ENCODE peak calls at places on chromosomes 2 and 18, in six cellular contexts. M is WTC11, N is anterior cingulate cortex, A is breast epithelium, Q is amygdala, W is endothelial cell. U is an unnamed sample.

GRCh38 chr2:229725716-229726346 is 11.5 kb upstream of the DNER start:
- DNase-seq in M (no peak), N (no peak), A (no peak), Q (no peak), W (no peak), U (peak)

GRCh38 chr2:235893129-235893698 is 275.0 kb downstream of the GBX2 start:
- DNase-seq in M (no peak), N (no peak), A (no peak), Q (no peak), W (no peak), U (no peak)

GRCh38 chr2:88180594-88181240 is 10.6 kb downstream of the THNSL2 start:
- DNase-seq in M (no peak), N (no peak), A (no peak), Q (no peak), W (no peak), U (peak)

GRCh38 chr2:149994057-149994728 is 406.6 kb upstream of the MMADHC start:
- DNase-seq in M (no peak), N (no peak), A (no peak), Q (no peak), W (no peak), U (peak)

GRCh38 chr2:29747786-29748470 is 173.5 kb downstream of the ALK start:
- DNase-seq in M (no peak), N (no peak), A (no peak), Q (no peak), W (no peak), U (peak)

GRCh38 chr18:36391426-36392145 is 94.1 kb downstream of the FHOD3 start:
- DNase-seq in M (no peak), N (no peak), A (no peak), Q (no peak), W (no peak), U (no peak)

GRCh38 chr2:236916181-236916580 is 169.5 kb upstream of the COPS8 start:
- DNase-seq in M (no peak), N (no peak), A (no peak), Q (no peak), W (no peak), U (no peak)

GRCh38 chr2:110948027-110948687 is 172.6 kb upstream of the BCL2L11 start:
- DNase-seq in M (no peak), N (no peak), A (no peak), Q (no peak), W (no peak), U (no peak)

GRCh38 chr2:214410918-214411554 is at the start of gene VWC2L:
- DNase-seq in M (peak), N (peak), A (peak), Q (peak), W (peak), U (peak)

GRCh38 chr2:221189431-221189830 is 382.7 kb downstream of the EPHA4 start:
- DNase-seq in M (peak), N (no peak), A (no peak), Q (no peak), W (no peak), U (no peak)

GRCh38 chr18:2926528-2926927 is 79.7 kb downstream of the EMILIN2 start:
- DNase-seq in M (no peak), N (no peak), A (no peak), Q (no peak), W (no peak), U (no peak)

GRCh38 chr2:232438951-232439757 is 16.8 kb upstream of the ALPI start:
- DNase-seq in M (peak), N (no peak), A (no peak), Q (no peak), W (peak), U (no peak)

GRCh38 chr2:99425022-99425421 is 64.8 kb downstream of the REV1 start:
- DNase-seq in M (no peak), N (no peak), A (no peak), Q (no peak), W (no peak), U (peak)

GRCh38 chr2:195532628-195533271 is 124.3 kb upstream of the SLC39A10 start:
- DNase-seq in M (no peak), N (no peak), A (no peak), Q (no peak), W (no peak), U (peak)

GRCh38 chr2:127632592-127633489 is 13.1 kb upstream of the GPR17 start:
- DNase-seq in M (no peak), N (no peak), A (no peak), Q (no peak), W (no peak), U (no peak)

GRCh38 chr2:45845058-45845457 is 193.6 kb downstream of the PRKCE start:
- DNase-seq in M (no peak), N (no peak), A (no peak), Q (no peak), W (no peak), U (no peak)

GRCh38 chr2:123738643-123739042 is 286.4 kb upstream of the CNTNAP5 start:
- DNase-seq in M (no peak), N (no peak), A (no peak), Q (no peak), W (no peak), U (no peak)

GRCh38 chr18:8763611-8764010 is 58.3 kb downstream of the MTCL1 start:
- DNase-seq in M (no peak), N (no peak), A (no peak), Q (no peak), W (no peak), U (no peak)

GRCh38 chr2:168030862-168031624 is 216.4 kb downstream of the STK39 start:
- DNase-seq in M (no peak), N (no peak), A (no peak), Q (no peak), W (no peak), U (peak)

GRCh38 chr18:50397023-50397422 is 22.2 kb downstream of the SKA1 start:
- DNase-seq in M (no peak), N (no peak), A (no peak), Q (no peak), W (no peak), U (no peak)

GRCh38 chr2:73856214-73856613 is 27.5 kb downstream of the STAMBP start:
- DNase-seq in M (no peak), N (no peak), A (no peak), Q (no peak), W (no peak), U (peak)

GRCh38 chr2:152444448-152444847 is 109.5 kb downstream of the FMNL2 start:
- DNase-seq in M (no peak), N (no peak), A (no peak), Q (no peak), W (no peak), U (no peak)

GRCh38 chr18:44786697-44787096 is 106.0 kb downstream of the SETBP1 start:
- DNase-seq in M (no peak), N (no peak), A (no peak), Q (no peak), W (no peak), U (no peak)

GRCh38 chr2:154623819-154624218 is 74.7 kb upstream of the KCNJ3 start:
- DNase-seq in M (peak), N (peak), A (no peak), Q (peak), W (peak), U (no peak)

GRCh38 chr2:107635883-107636282 is 190.8 kb upstream of the RGPD4 start:
- DNase-seq in M (no peak), N (no peak), A (no peak), Q (no peak), W (no peak), U (peak)

GRCh38 chr2:75516378-75517122 is 44.2 kb downstream of the EVA1A start:
- DNase-seq in M (no peak), N (no peak), A (no peak), Q (no peak), W (no peak), U (no peak)

GRCh38 chr18:12556946-12557806 is 100.7 kb downstream of the SPIRE1 start:
- DNase-seq in M (no peak), N (no peak), A (no peak), Q (no peak), W (no peak), U (no peak)

GRCh38 chr18:60120231-60120630 is 220.4 kb downstream of the PMAIP1 start:
- DNase-seq in M (no peak), N (no peak), A (no peak), Q (no peak), W (no peak), U (no peak)

GRCh38 chr18:46283895-46284295 is 179.7 kb downstream of the HAUS1 start:
- DNase-seq in M (peak), N (no peak), A (no peak), Q (no peak), W (peak), U (no peak)

GRCh38 chr18:21851327-21851961 is 110.9 kb downstream of the MIB1 start:
- DNase-seq in M (no peak), N (no peak), A (no peak), Q (no peak), W (no peak), U (peak)

GRCh38 chr2:232310690-232311089 is 67.9 kb upstream of the ALPP start:
- DNase-seq in M (no peak), N (no peak), A (no peak), Q (no peak), W (no peak), U (no peak)

GRCh38 chr2:240839152-240840143 is 19.4 kb upstream of the KIF1A start:
- DNase-seq in M (no peak), N (no peak), A (no peak), Q (no peak), W (no peak), U (no peak)

GRCh38 chr2:111028720-111029119 is 92.0 kb upstream of the BCL2L11 start:
- DNase-seq in M (no peak), N (no peak), A (no peak), Q (no peak), W (no peak), U (no peak)

GRCh38 chr2:227228061-227228667 is 63.7 kb downstream of the COL4A3 start:
- DNase-seq in M (no peak), N (no peak), A (peak), Q (peak), W (no peak), U (no peak)